ENCODE peak calls at places on chromosome 7, in ten cellular contexts. L is adrenal gland, B is breast epithelium, A is upper lobe of left lung, C is ovary, I is uterus, U is transverse colon, D is IMR-90, H is tibial nerve, M is sigmoid colon. N is an unnamed sample.
A peak's percentile ranks its signal among the peaks of the same experiment; 100 is the strongest.

GRCh38 chr7:95631545-95631944 is 35.2 kb upstream of the PDK4 start:
- DNase-seq in L (no peak), B (no peak), A (no peak), C (no peak), I (no peak), U (no peak), D (no peak), H (no peak), M (no peak), N (no peak)

GRCh38 chr7:47587976-47588375 is 6.1 kb upstream of the TNS3 start:
- DNase-seq in L (no peak), B (no peak), A (no peak), C (no peak), I (no peak), U (peak; percentile 40), D (no peak), H (no peak), M (no peak), N (no peak)

GRCh38 chr7:148803094-148803493 is 81.0 kb downstream of the EZH2 start:
- DNase-seq in L (no peak), B (no peak), A (no peak), C (no peak), I (no peak), U (no peak), D (no peak), H (no peak), M (no peak), N (no peak)

GRCh38 chr7:111098011-111098925 is 7.3 kb downstream of the LRRN3 start:
- DNase-seq in L (no peak), B (no peak), A (no peak), C (peak; percentile 19), I (no peak), U (peak; percentile 10), D (peak; percentile 58), H (no peak), M (no peak), N (no peak)

GRCh38 chr7:91266067-91266930 is 2.1 kb downstream of the FZD1 start:
- DNase-seq in L (no peak), B (peak; percentile 43), A (peak; percentile 84), C (peak; percentile 54), I (peak; percentile 24), U (peak; percentile 16), D (peak; percentile 47), H (peak; percentile 23), M (peak; percentile 79), N (peak; percentile 45)

GRCh38 chr7:105219771-105220160 is 169.0 kb downstream of the SRPK2 start:
- DNase-seq in L (no peak), B (no peak), A (no peak), C (no peak), I (no peak), U (no peak), D (peak; percentile 85), H (no peak), M (no peak), N (no peak)

GRCh38 chr7:36844374-36844773 is 120.1 kb upstream of the AOAH start:
- DNase-seq in L (no peak), B (no peak), A (no peak), C (no peak), I (no peak), U (no peak), D (no peak), H (no peak), M (no peak), N (no peak)

GRCh38 chr7:20647908-20648776 is 32.7 kb downstream of the ABCB5 start:
- DNase-seq in L (no peak), B (no peak), A (no peak), C (no peak), I (no peak), U (no peak), D (no peak), H (no peak), M (no peak), N (no peak)

GRCh38 chr7:141073641-141074161 is at the start of gene TMEM178B:
- DNase-seq in L (no peak), B (no peak), A (peak; percentile 77), C (no peak), I (no peak), U (no peak), D (no peak), H (no peak), M (no peak), N (peak; percentile 7)

GRCh38 chr7:25517906-25518305 is 289.6 kb upstream of the NPVF start:
- DNase-seq in L (no peak), B (no peak), A (peak; percentile 1), C (no peak), I (no peak), U (no peak), D (no peak), H (no peak), M (no peak), N (no peak)

GRCh38 chr7:112985377-112985987 is 101.1 kb downstream of the GPR85 start:
- DNase-seq in L (no peak), B (no peak), A (no peak), C (no peak), I (peak; percentile 10), U (no peak), D (peak; percentile 84), H (no peak), M (peak; percentile 69), N (no peak)

GRCh38 chr7:130278892-130279690 is 12.4 kb downstream of the CPA2 start:
- DNase-seq in L (no peak), B (no peak), A (no peak), C (no peak), I (no peak), U (no peak), D (peak; percentile 94), H (no peak), M (no peak), N (no peak)

GRCh38 chr7:30029696-30030095 is 1.5 kb downstream of the PLEKHA8 start:
- DNase-seq in L (no peak), B (no peak), A (no peak), C (no peak), I (no peak), U (no peak), D (no peak), H (no peak), M (no peak), N (no peak)

GRCh38 chr7:106721816-106722785 is 61.1 kb upstream of the CCDC71L start:
- DNase-seq in L (no peak), B (no peak), A (no peak), C (no peak), I (no peak), U (no peak), D (peak; percentile 56), H (no peak), M (no peak), N (no peak)

GRCh38 chr7:47401571-47402570 is 180.0 kb downstream of the TNS3 start:
- DNase-seq in L (peak; percentile 6), B (no peak), A (no peak), C (no peak), I (peak; percentile 16), U (peak; percentile 5), D (no peak), H (no peak), M (peak; percentile 51), N (no peak)

DNA sequence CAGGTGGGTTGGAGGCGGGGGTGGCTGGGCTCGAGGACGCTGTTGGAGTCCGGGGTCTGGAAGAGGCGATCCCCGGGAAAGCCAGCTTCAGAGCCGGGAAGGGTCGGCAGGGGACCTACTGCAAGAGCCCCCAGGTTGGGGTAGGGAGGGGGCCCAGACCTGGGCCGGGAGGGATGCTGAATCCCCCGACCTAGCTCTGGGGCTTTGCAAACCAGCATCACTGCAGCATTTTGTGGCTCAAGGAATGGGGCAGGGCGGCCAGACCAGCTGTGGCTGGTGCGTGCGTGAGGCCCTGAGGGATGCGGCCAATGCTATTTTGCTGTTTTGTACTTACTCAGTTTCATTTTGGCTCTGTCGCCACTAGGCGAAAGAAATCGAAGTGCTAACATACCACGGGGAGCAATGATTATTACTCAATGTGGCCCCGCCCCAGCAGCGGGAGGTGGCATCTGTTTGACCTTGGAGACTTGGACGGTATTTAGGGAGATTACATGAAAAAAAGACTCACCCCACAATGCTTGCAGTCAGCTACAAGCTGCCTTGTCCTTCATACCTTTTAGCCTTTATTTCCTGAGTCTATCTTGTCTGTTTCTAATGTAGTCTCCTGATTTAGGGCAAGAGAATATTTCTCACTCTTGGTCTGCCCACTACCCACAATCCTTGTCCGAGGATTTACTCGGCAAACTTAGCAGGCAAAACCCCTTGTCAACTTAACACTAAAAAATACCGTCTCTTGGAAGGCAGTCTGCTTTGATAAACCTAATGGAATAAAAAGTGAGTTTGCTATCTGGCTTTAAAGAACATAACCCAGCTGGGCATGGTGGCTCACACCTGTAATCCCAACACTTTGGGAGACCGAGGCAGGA is 16.2 kb downstream of the HSPB1 start:
- DNase-seq in L (peak; percentile 95), B (peak; percentile 59), A (no peak), C (peak; percentile 86), I (peak; percentile 71), U (peak; percentile 86), D (peak; percentile 89), H (peak; percentile 86), M (peak; percentile 91), N (peak; percentile 48)
- TF ChIP-seq CTCF in L (peak; percentile 60), B (peak; percentile 29), A (no peak), C (peak; percentile 44), I (no peak), U (peak; percentile 78), D (peak; percentile 42), H (no peak), M (peak; percentile 21), N (no peak)

DNA sequence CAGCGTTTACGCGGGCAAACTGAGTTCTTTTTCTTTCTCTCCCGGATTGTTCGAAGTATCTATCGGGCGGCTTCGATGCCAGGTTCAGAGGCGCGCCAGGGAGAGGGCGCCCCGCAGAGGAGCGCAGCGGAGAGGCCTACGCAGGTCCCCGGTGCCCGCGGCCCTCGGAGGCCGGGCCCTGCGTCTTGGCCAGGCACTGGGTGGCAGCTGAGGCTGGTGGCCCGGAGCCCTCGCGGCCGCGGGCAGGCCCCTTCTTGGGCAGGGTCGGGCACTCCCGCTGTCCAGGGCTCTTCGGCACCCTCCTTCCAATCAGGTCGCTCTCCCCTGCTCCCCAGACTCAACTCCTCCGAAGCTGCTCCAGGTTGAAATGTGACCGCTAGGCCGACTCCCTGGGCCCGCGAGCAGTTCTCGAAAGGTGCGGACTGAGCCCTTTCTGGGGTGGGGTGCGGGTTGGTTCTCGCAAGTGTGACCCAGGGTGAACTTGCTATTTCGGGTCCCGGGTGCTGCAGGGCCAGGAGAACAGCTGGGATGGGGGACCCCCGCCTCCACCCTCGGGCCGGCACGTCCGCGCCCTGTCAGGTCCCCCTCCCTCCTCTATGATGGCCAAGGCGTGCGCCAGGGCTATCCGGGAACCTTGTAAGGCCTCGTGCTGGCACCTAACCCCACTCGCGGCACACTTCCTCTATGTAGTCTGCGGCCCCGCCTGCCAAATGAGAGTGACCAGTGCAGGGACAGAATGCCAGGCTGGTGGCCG is 13.4 kb upstream of the HOXA13 start:
- DNase-seq in L (no peak), B (no peak), A (peak; percentile 79), C (no peak), I (no peak), U (no peak), D (no peak), H (no peak), M (no peak), N (no peak)
- H3K4me3 ChIP-seq in L (no peak overlapping the region), B (no peak overlapping the region), A (no peak overlapping the region), C (no peak overlapping the region), I (no peak overlapping the region), U (no peak overlapping the region), D (no peak overlapping the region), H (no peak overlapping the region), M (no peak overlapping the region), N (no peak overlapping the region)

GRCh38 chr7:55274156-55274555 is 91.0 kb upstream of the LANCL2 start:
- DNase-seq in L (no peak), B (no peak), A (no peak), C (no peak), I (no peak), U (no peak), D (no peak), H (no peak), M (no peak), N (no peak)
- TF ChIP-seq POLR2A in L (no peak), B (no peak), A (no peak), C (no peak), I (no peak), U (no peak), D (no peak), H (no peak), M (no peak), N (no peak)

GRCh38 chr7:28458732-28459131 is 46.4 kb downstream of the CREB5 start:
- DNase-seq in L (no peak), B (no peak), A (no peak), C (no peak), I (no peak), U (no peak), D (no peak), H (no peak), M (no peak), N (no peak)
- TF ChIP-seq CTCF in L (no peak), B (no peak), A (no peak), C (no peak), I (no peak), U (no peak), D (no peak), H (no peak), M (no peak), N (no peak)

N was measured in prostate gland.